ENCODE peak calls at places on chromosomes 13 and 19, in ten cellular contexts. C is A172, Z is GF-D8, A is Caco-2, V is tibial nerve, R is GM03348, U is astrocyte of the cerebellum, T is lung, B is NCI-H1417 treated with DMSO at 0.1 percent for 48 hours, W is thoracic aorta. G is an unnamed sample.

GRCh38 chr13:37138169-37138568 is 32.7 kb upstream of the CSNK1A1L start:
- DNase-seq in C (peak), Z (no peak), A (peak), V (no peak), R (no peak), U (no peak), T (no peak), B (no peak), W (no peak), G (no peak)

GRCh38 chr19:36686365-36687213 is 823 bp upstream of the ZNF567 start:
- DNase-seq in C (peak), Z (no peak), A (no peak), V (no peak), R (peak), U (no peak), T (no peak), B (no peak), W (no peak), G (peak)

GRCh38 chr13:71417205-71417604 is 449.8 kb downstream of the DACH1 start:
- DNase-seq in C (peak), Z (no peak), A (no peak), V (no peak), R (no peak), U (no peak), T (no peak), B (no peak), W (no peak), G (no peak)

GRCh38 chr19:30046522-30046921 is 104.5 kb downstream of the URI1 start:
- DNase-seq in C (no peak), Z (no peak), A (no peak), V (no peak), R (no peak), U (peak), T (no peak), B (no peak), W (no peak), G (no peak)

GRCh38 chr13:46184277-46184699 is 2.3 kb upstream of the LCP1 start:
- DNase-seq in C (no peak), Z (peak), A (peak), V (peak), R (no peak), U (no peak), T (no peak), B (no peak), W (no peak), G (no peak)

GRCh38 chr13:110092869-110093268 is 214.1 kb downstream of the COL4A1 start:
- DNase-seq in C (no peak), Z (no peak), A (no peak), V (no peak), R (no peak), U (no peak), T (no peak), B (no peak), W (no peak), G (no peak)

GRCh38 chr19:41324921-41325639 is 15.1 kb downstream of the CCDC97 start:
- DNase-seq in C (peak), Z (no peak), A (peak), V (no peak), R (peak), U (no peak), T (no peak), B (no peak), W (peak), G (peak)

GRCh38 chr13:72677431-72677830 is 50.0 kb downstream of the MZT1 start:
- DNase-seq in C (no peak), Z (no peak), A (peak), V (no peak), R (no peak), U (no peak), T (no peak), B (no peak), W (no peak), G (no peak)

GRCh38 chr13:98033277-98034247 is 80.1 kb downstream of the IPO5 start:
- DNase-seq in C (peak), Z (no peak), A (peak), V (peak), R (peak), U (peak), T (no peak), B (no peak), W (no peak), G (peak)

G was measured in prostate gland.